ENCODE peak calls at places on chromosomes 2 and 18, in six cellular contexts. Q is HCT116, U is body of pancreas, F is lower leg skin, R is esophagus squamous epithelium, I is H54. D is an unnamed sample.
A peak's percentile ranks its signal among the peaks of the same experiment; 100 is the strongest.

GRCh38 chr2:201965550-201965949 is 68.1 kb upstream of the FZD7 start:
- DNase-seq in Q (no peak), U (no peak), F (no peak), R (no peak), I (no peak), D (peak; percentile 4)

GRCh38 chr2:166410828-166411472 is 35.2 kb upstream of the SCN9A start:
- DNase-seq in Q (peak; percentile 58), U (no peak), F (no peak), R (no peak), I (no peak), D (no peak)

GRCh38 chr2:9294764-9295163 is 88.2 kb downstream of the ASAP2 start:
- DNase-seq in Q (no peak), U (no peak), F (no peak), R (no peak), I (no peak), D (no peak)

GRCh38 chr2:109460553-109461324 is 153.0 kb downstream of the SEPTIN10 start:
- DNase-seq in Q (no peak), U (no peak), F (no peak), R (no peak), I (no peak), D (no peak)

GRCh38 chr2:225091336-225091735 is 49.1 kb upstream of the DOCK10 start:
- DNase-seq in Q (peak; percentile 37), U (no peak), F (no peak), R (no peak), I (peak; percentile 50), D (no peak)

GRCh38 chr2:200810252-200810650 is 1.5 kb upstream of the BZW1 start:
- DNase-seq in Q (no peak), U (peak; percentile 57), F (no peak), R (no peak), I (no peak), D (no peak)

GRCh38 chr2:130964931-130965330 is 128.2 kb downstream of the ARHGEF4 start:
- DNase-seq in Q (no peak), U (no peak), F (no peak), R (no peak), I (no peak), D (no peak)

GRCh38 chr2:230956827-230957755 is 32.0 kb upstream of the GPR55 start:
- DNase-seq in Q (peak; percentile 42), U (no peak), F (peak; percentile 42), R (no peak), I (peak; percentile 78), D (no peak)

GRCh38 chr2:181904022-181904632 is 12.6 kb downstream of the ITPRID2 start:
- DNase-seq in Q (no peak), U (no peak), F (no peak), R (no peak), I (no peak), D (peak; percentile 63)

GRCh38 chr2:145760781-145761649 is 1241.1 kb upstream of the ZEB2 start:
- DNase-seq in Q (no peak), U (no peak), F (no peak), R (no peak), I (no peak), D (no peak)

GRCh38 chr18:23515911-23516546 is 12.7 kb downstream of the RMC1 start:
- DNase-seq in Q (peak; percentile 57), U (peak; percentile 75), F (peak; percentile 68), R (peak; percentile 8), I (peak; percentile 28), D (peak; percentile 92)

GRCh38 chr2:190840572-190841172 is 39.9 kb upstream of the GLS start:
- DNase-seq in Q (no peak), U (no peak), F (no peak), R (no peak), I (no peak), D (no peak)

GRCh38 chr18:68418226-68418868 is 296.6 kb downstream of the TMX3 start:
- DNase-seq in Q (no peak), U (no peak), F (no peak), R (no peak), I (no peak), D (no peak)

DNA sequence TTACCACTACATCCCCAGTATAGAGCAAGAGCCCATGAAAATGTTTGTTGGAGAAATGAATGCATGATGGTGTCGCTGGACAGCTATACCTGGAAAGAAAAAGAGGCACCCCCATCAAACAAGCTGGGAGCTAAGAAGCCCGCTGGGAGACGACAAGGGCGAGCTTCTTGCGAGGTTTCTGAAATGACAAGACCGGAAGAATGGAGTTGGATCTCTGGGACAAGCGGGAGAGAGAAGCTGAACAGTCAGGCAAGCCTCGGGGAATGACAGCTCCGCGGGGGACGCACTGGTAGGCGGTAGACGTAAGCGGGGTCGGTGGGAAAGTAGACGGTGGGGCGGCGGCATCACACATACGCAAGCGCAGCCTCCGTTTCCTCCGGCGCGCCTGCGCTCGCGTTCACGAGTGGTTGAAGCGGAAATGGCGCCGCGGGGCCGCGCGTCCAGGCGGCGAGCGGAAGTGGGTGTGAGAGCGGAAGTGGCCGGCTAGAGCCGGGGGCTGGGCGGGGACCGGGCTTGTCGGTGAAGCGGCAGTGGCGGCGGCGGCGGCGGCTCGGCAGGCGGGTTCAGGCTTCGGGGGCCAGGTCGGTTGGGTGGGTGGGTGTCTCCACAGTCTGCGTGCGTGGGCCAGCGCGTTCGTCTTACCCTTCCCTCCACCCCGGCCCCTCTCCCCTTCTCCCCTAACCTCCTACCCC is at the start of gene ARPC2:
- DNase-seq in Q (peak; percentile 75), U (peak; percentile 90), F (peak; percentile 92), R (peak; percentile 78), I (peak; percentile 81), D (peak; percentile 95)
- TF ChIP-seq POLR2A in Q (peak; percentile 31), U (peak; percentile 80), F (no peak), R (peak; percentile 95), I (peak; percentile 65), D (peak; percentile 95)

GRCh38 chr2:20180676-20181648 is 44.0 kb downstream of the SDC1 start:
- DNase-seq in Q (no peak), U (peak; percentile 7), F (no peak), R (no peak), I (no peak), D (no peak)

GRCh38 chr2:20178404-20179178 is 46.3 kb downstream of the SDC1 start:
- DNase-seq in Q (no peak), U (peak; percentile 6), F (no peak), R (no peak), I (no peak), D (no peak)

GRCh38 chr2:20179179-20179754 is 45.7 kb downstream of the SDC1 start:
- DNase-seq in Q (no peak), U (peak; percentile 10), F (no peak), R (no peak), I (no peak), D (no peak)

GRCh38 chr2:20181761-20182160 is 43.2 kb downstream of the SDC1 start:
- DNase-seq in Q (no peak), U (peak; percentile 4), F (no peak), R (no peak), I (no peak), D (no peak)

GRCh38 chr2:20179755-20180594 is 45.0 kb downstream of the SDC1 start:
- DNase-seq in Q (no peak), U (peak; percentile 94), F (no peak), R (no peak), I (no peak), D (no peak)
- TF ChIP-seq POLR2A in Q (no peak), U (no peak), F (no peak), R (peak; percentile 28), I (no peak), D (no peak)

GRCh38 chr2:196719565-196719872 is 80.0 kb downstream of the GTF3C3 start:
- DNase-seq in Q (no peak), U (no peak), F (no peak), R (no peak), I (no peak), D (no peak)
- TF ChIP-seq POLR2A in Q (no peak), U (no peak), F (no peak), R (no peak), I (no peak), D (no peak)

DNA sequence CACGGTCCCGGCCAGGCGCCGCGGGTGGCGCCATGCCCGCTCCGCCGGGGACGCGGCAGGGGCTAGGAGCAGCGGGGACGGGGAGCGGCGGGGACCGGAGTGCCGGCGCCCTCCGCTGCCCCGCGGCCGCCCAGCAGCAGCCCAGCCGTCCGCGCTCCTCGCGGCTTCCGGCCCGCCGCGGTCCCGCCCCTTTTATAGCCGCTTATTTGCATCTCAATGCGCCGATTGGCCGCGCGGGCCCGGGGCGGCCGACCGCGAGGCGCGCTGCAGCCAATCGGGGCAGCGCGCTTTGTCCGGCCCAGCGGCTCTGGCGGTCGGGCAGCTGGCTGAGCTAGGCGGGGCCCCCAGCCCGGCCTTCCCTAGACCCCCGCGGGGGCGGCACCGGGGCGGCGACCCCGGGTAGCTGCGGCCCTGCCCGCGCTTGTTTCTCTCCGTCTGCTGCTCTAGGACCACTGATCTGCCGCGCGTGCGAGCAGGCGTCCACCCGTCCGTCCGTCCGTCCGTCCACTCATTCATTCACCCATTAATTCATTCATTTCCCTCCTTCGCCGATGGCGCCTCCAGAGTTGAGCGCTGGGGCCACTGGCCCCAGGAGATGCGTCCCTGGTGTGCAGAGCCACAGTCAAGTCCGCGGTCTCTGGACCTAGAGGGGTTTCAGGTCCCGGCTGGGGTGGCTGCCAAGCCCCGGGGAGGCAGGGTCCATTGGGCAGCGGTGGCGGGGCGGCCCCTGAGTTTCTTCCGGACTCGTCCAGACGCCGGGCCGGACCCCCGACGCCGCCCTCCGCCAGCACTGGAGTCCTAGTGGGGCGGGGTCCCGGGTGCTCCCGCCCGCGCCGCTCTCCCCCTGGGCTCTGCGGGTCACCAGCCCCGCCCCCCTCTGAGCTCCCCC is at the start of gene HES6:
- DNase-seq in Q (peak; percentile 65), U (peak; percentile 93), F (peak; percentile 80), R (peak; percentile 27), I (peak; percentile 97), D (peak; percentile 96)
- TF ChIP-seq POLR2A in Q (peak; percentile 97), U (peak; percentile 94), F (no peak), R (peak; percentile 85), I (peak; percentile 97), D (peak; percentile 99)

GRCh38 chr2:118224888-118225264 is 136.6 kb downstream of the INSIG2 start:
- DNase-seq in Q (no peak), U (no peak), F (no peak), R (no peak), I (no peak), D (no peak)
- TF ChIP-seq POLR2A in Q (no peak), U (no peak), F (no peak), R (no peak), I (no peak), D (no peak)

DNA sequence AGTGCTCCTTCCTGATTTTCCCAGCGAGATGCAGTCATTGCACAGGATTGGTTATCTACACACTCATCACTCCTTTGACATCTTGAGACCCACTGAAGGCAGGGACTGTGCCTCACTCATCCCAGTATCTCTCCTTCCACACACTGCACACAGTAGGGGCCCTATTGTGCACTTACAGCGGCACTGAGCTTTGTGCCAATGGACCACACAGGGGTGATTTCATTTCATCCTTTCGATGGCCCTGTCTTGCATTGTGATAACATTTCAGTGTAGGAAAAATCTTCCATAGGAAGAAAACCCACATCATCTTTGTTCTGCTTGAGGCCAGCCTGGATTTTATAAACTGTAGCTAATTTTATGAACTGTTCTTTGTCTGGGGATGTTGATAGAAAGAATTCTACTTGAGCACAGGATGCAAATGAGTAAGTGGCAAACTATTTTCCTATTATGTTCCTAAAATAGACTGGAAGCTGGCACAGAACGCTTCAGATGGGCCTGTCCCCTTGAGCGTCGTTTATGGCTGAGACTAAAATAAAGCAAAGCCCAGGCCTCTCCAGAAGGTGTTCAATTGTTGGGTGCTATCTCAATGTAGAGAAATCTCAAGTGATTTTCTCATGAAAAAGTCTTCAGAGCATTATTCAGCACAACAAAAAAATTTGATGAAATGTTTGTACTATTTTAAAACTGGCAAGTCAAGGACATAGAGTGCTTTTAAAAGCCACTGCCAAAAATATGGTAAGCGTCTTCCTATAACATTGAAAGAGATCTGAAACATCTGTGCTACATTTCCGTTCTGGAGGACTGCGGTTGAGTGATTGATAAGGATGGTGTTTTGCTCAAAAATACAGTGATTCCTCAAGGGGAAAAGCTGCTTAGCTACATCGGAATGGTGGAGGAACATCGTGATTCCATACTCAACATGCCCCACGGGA is 10.7 kb upstream of the LRRFIP1 start:
- DNase-seq in Q (no peak), U (no peak), F (no peak), R (no peak), I (no peak), D (no peak)
- TF ChIP-seq POLR2A in Q (no peak), U (no peak), F (no peak), R (no peak), I (no peak), D (no peak)

D was measured in erythroblast.